ENCODE peak calls at places on chromosome 7, in nine cellular contexts. V is stomach; T is AG09309; W is K562; C is sigmoid colon; O is glutamatergic neuron; E is CD4-positive, alpha-beta T cell; K is astrocyte; B is Calu3. U is an unnamed sample.

GRCh38 chr7:13016633-13017324 is 329.3 kb downstream of the ARL4A start:
- DNase-seq in V (no peak), T (no peak), W (no peak), C (no peak), O (no peak), E (no peak), K (peak; percentile 58), B (no peak), U (no peak)

GRCh38 chr7:124071843-124072242 is 39.0 kb upstream of the TMEM229A start:
- DNase-seq in V (no peak), T (no peak), W (no peak), C (no peak), O (no peak), E (no peak), K (no peak), B (no peak), U (no peak)

GRCh38 chr7:77245015-77245755 is 45.6 kb upstream of the FGL2 start:
- DNase-seq in V (no peak), T (no peak), W (no peak), C (peak; percentile 67), O (no peak), E (no peak), K (no peak), B (no peak), U (no peak)

GRCh38 chr7:17099083-17099973 is 199.1 kb upstream of the AHR start:
- DNase-seq in V (peak; percentile 85), T (no peak), W (no peak), C (peak; percentile 71), O (no peak), E (no peak), K (peak; percentile 52), B (peak; percentile 78), U (peak; percentile 60)

GRCh38 chr7:73696372-73696771 is 13.0 kb downstream of the BUD23 start:
- DNase-seq in V (no peak), T (no peak), W (no peak), C (no peak), O (no peak), E (no peak), K (no peak), B (no peak), U (peak; percentile 28)

GRCh38 chr7:137957887-137958286 is 44.0 kb downstream of the CREB3L2 start:
- DNase-seq in V (no peak), T (no peak), W (no peak), C (no peak), O (no peak), E (no peak), K (no peak), B (no peak), U (no peak)

GRCh38 chr7:112462236-112462635 is 12.0 kb downstream of the IFRD1 start:
- DNase-seq in V (peak; percentile 40), T (peak; percentile 87), W (no peak), C (no peak), O (no peak), E (no peak), K (peak; percentile 74), B (peak; percentile 69), U (peak; percentile 40)

GRCh38 chr7:141225916-141226618 is 152.2 kb downstream of the TMEM178B start:
- DNase-seq in V (no peak), T (no peak), W (no peak), C (no peak), O (no peak), E (no peak), K (no peak), B (no peak), U (no peak)

GRCh38 chr7:26192485-26193087 is 8.0 kb downstream of the HNRNPA2B1 start:
- DNase-seq in V (no peak), T (no peak), W (no peak), C (no peak), O (no peak), E (no peak), K (no peak), B (no peak), U (no peak)

GRCh38 chr7:149714910-149715471 is 58.4 kb downstream of the ZNF467 start:
- DNase-seq in V (peak; percentile 35), T (no peak), W (no peak), C (peak; percentile 74), O (no peak), E (peak; percentile 29), K (no peak), B (no peak), U (no peak)

GRCh38 chr7:98216941-98217622 is 5.8 kb downstream of the BHLHA15 start:
- DNase-seq in V (no peak), T (no peak), W (no peak), C (peak; percentile 50), O (no peak), E (no peak), K (no peak), B (no peak), U (no peak)

GRCh38 chr7:37438879-37439278 is 9.8 kb downstream of the ELMO1 start:
- DNase-seq in V (no peak), T (no peak), W (no peak), C (no peak), O (no peak), E (no peak), K (no peak), B (no peak), U (no peak)

GRCh38 chr7:14714161-14714728 is 188.3 kb downstream of the DGKB start:
- DNase-seq in V (no peak), T (no peak), W (no peak), C (no peak), O (no peak), E (no peak), K (no peak), B (peak; percentile 26), U (no peak)

GRCh38 chr7:14717169-14717568 is 185.4 kb downstream of the DGKB start:
- DNase-seq in V (no peak), T (no peak), W (no peak), C (no peak), O (no peak), E (no peak), K (no peak), B (no peak), U (no peak)

GRCh38 chr7:14720792-14721191 is 181.8 kb downstream of the DGKB start:
- DNase-seq in V (no peak), T (no peak), W (no peak), C (no peak), O (no peak), E (no peak), K (no peak), B (no peak), U (no peak)

DNA sequence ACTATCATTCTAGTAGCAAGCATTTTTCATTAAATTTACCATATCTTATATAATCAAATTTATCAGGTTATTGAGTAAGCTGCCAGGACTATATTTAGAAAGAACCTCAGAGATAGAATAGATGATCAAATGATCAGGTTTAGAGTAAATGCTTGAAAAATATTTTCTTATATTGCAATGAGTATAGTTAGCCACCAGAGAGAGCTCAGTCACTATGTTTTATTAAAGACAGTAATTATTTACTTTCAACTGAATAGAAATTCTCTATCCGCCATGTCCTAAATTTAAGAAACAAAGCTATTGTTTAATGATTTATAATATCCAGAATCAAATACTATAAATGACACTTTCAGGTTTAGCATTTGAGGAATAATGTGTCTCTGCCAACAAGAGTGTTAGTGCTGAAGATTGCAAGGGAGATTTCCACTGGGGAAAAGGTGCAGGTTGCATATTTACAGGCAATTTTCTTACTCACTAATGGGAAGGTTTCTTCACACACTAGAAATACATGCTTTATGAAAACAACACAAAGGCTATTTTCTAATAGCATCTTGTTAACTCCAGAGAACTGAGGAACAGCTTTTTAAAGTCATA is 184.7 kb downstream of the DGKB start:
- DNase-seq in V (no peak), T (no peak), W (no peak), C (no peak), O (no peak), E (no peak), K (peak; percentile 3), B (no peak), U (no peak)
- TF ChIP-seq CTCF in V (no peak), T (peak; percentile 38), W (no peak), C (peak; percentile 36), O (peak; percentile 51), E (no peak), K (peak; percentile 44), B (peak; percentile 49), U (peak; percentile 77)

GRCh38 chr7:151243411-151244155 is 4.9 kb downstream of the SMARCD3 start:
- DNase-seq in V (no peak), T (no peak), W (no peak), C (no peak), O (peak; percentile 44), E (peak; percentile 63), K (no peak), B (no peak), U (no peak)
- TF ChIP-seq CTCF in V (no peak), T (no peak), W (no peak), C (no peak), O (no peak), E (no peak), K (no peak), B (no peak), U (no peak)

GRCh38 chr7:45869426-45869825 is 3.5 kb downstream of the CCDC201 start:
- DNase-seq in V (no peak), T (no peak), W (no peak), C (no peak), O (no peak), E (no peak), K (peak; percentile 59), B (no peak), U (no peak)

GRCh38 chr7:45863715-45864114 is 9.2 kb downstream of the CCDC201 start:
- DNase-seq in V (no peak), T (no peak), W (no peak), C (no peak), O (peak; percentile 47), E (no peak), K (no peak), B (peak; percentile 29), U (peak; percentile 34)

GRCh38 chr7:45867471-45867870 is 5.4 kb downstream of the CCDC201 start:
- DNase-seq in V (no peak), T (no peak), W (no peak), C (no peak), O (no peak), E (no peak), K (no peak), B (no peak), U (peak; percentile 34)

GRCh38 chr7:45865594-45866410 is 7.1 kb downstream of the CCDC201 start:
- DNase-seq in V (no peak), T (no peak), W (no peak), C (no peak), O (no peak), E (no peak), K (no peak), B (no peak), U (no peak)
- TF ChIP-seq CTCF in V (no peak), T (no peak), W (no peak), C (no peak), O (no peak), E (no peak), K (no peak), B (no peak), U (no peak)

GRCh38 chr7:20165146-20165510 is 52.1 kb downstream of the MACC1 start:
- DNase-seq in V (no peak), T (no peak), W (no peak), C (no peak), O (no peak), E (no peak), K (no peak), B (no peak), U (no peak)

GRCh38 chr7:20172736-20173334 is 44.3 kb downstream of the MACC1 start:
- DNase-seq in V (peak; percentile 35), T (no peak), W (peak; percentile 20), C (peak; percentile 88), O (peak; percentile 75), E (no peak), K (peak; percentile 41), B (peak; percentile 81), U (no peak)

GRCh38 chr7:20173828-20174227 is 43.4 kb downstream of the MACC1 start:
- DNase-seq in V (no peak), T (no peak), W (no peak), C (no peak), O (no peak), E (no peak), K (no peak), B (no peak), U (no peak)

GRCh38 chr7:20170626-20171025 is 46.6 kb downstream of the MACC1 start:
- DNase-seq in V (no peak), T (no peak), W (no peak), C (no peak), O (no peak), E (no peak), K (peak; percentile 53), B (no peak), U (no peak)
- TF ChIP-seq CTCF in V (no peak), T (no peak), W (no peak), C (no peak), O (no peak), E (no peak), K (no peak), B (no peak), U (no peak)

U was measured in PC-9.